ENCODE peak calls at places on chromosomes 4 and X, in four cellular contexts. I, B, O and R are unnamed samples.

GRCh38 chr4:174317531-174317930 is 33.8 kb downstream of the CEP44 start:
- DNase-seq in I (no peak), B (no peak), O (peak), R (no peak)

GRCh38 chrX:13357925-13358324 is 38.1 kb upstream of the ATXN3L start:
- DNase-seq in I (no peak), O (peak), B (no peak), R (peak)

GRCh38 chr4:85741921-85742591 is 267.1 kb downstream of the ARHGAP24 start:
- DNase-seq in O (no peak), I (no peak), B (peak), R (no peak)

GRCh38 chrX:127943570-127943969 is 108.6 kb downstream of the ACTRT1 start:
- DNase-seq in I (no peak), O (no peak), B (no peak), R (no peak)

GRCh38 chr4:184536070-184536880 is 61.9 kb upstream of the IRF2 start:
- DNase-seq in B (no peak), I (no peak), O (no peak), R (no peak)

GRCh38 chr4:3416270-3416669 is 25.5 kb upstream of the HGFAC start:
- DNase-seq in I (no peak), B (no peak), O (no peak), R (no peak)

GRCh38 chr4:83150563-83151330 is 36.2 kb upstream of the PLAC8 start:
- DNase-seq in B (no peak), O (no peak), I (no peak), R (peak)

GRCh38 chr4:141464366-141464765 is 172.0 kb upstream of the IL15 start:
- DNase-seq in I (no peak), B (no peak), O (no peak), R (no peak)

GRCh38 chrX:119734897-119735339 is 23.5 kb upstream of the SOWAHD start:
- DNase-seq in I (no peak), B (peak), O (no peak), R (no peak)

GRCh38 chrX:155632424-155633100 is 19.8 kb upstream of the TMLHE start:
- DNase-seq in O (peak), B (no peak), I (no peak), R (no peak)

GRCh38 chr4:131370846-131371245 is 1778.2 kb upstream of the PCDH10 start:
- DNase-seq in B (no peak), I (no peak), O (no peak), R (peak)

GRCh38 chr4:53646792-53647191 is 55.5 kb upstream of the LNX1 start:
- DNase-seq in I (no peak), O (no peak), B (no peak), R (no peak)

GRCh38 chr4:85637778-85638177 is 162.8 kb downstream of the ARHGAP24 start:
- DNase-seq in B (no peak), I (no peak), O (no peak), R (no peak)

GRCh38 chr4:60450054-60450453 is 750.1 kb upstream of the ADGRL3 start:
- DNase-seq in O (no peak), B (no peak), I (no peak), R (no peak)

GRCh38 chrX:142702749-142703148 is 323.0 kb upstream of the SPANXN4 start:
- DNase-seq in B (no peak), O (no peak), I (no peak), R (no peak)

GRCh38 chr4:56880572-56880971 is 27.1 kb upstream of the REST start:
- DNase-seq in B (no peak), I (no peak), O (no peak), R (no peak)

GRCh38 chrX:100070334-100070849 is 339.7 kb downstream of the PCDH19 start:
- DNase-seq in O (no peak), B (no peak), I (no peak), R (no peak)

GRCh38 chrX:11580789-11581188 is 84.9 kb downstream of the ARHGAP6 start:
- DNase-seq in I (no peak), B (no peak), O (no peak), R (no peak)

GRCh38 chr4:128812360-128812958 is 3.0 kb downstream of the JADE1 start:
- DNase-seq in O (peak), I (peak), B (no peak), R (peak)

GRCh38 chr4:575281-576141 is 584 bp downstream of the TMEM271 start:
- DNase-seq in O (peak), B (peak), I (no peak), R (peak)

GRCh38 chr4:133759428-133759827 is 442.2 kb downstream of the PABPC4L start:
- DNase-seq in O (no peak), I (no peak), B (no peak), R (no peak)

GRCh38 chr4:21726255-21726815 is 222.2 kb downstream of the KCNIP4 start:
- DNase-seq in B (no peak), I (no peak), O (no peak), R (no peak)

GRCh38 chrX:70289793-70290770 is at the start of the genes KIF4A and PDZD11:
- DNase-seq in I (peak), O (peak), B (peak), R (peak)

GRCh38 chr4:168503652-168504362 is 7.0 kb downstream of the PALLD start:
- DNase-seq in O (no peak), I (no peak), B (no peak), R (no peak)

GRCh38 chr4:181670506-181670905 is 572.7 kb upstream of the TENM3 start:
- DNase-seq in I (no peak), B (no peak), O (no peak), R (no peak)

GRCh38 chrX:15761564-15762191 is 23.6 kb downstream of the CA5B start:
- DNase-seq in O (peak), B (no peak), I (peak), R (peak)

GRCh38 chrX:23052324-23052723 is 52.6 kb downstream of the DDX53 start:
- DNase-seq in B (no peak), O (no peak), I (no peak), R (no peak)

GRCh38 chrX:17655232-17656034 is 81.9 kb upstream of the SCML1 start:
- DNase-seq in I (no peak), B (peak), O (peak), R (no peak)

GRCh38 chr4:95889662-95890061 is 49.8 kb downstream of the PDHA2 start:
- DNase-seq in I (no peak), O (no peak), B (no peak), R (no peak)

GRCh38 chr4:39660045-39660444 is 21.4 kb upstream of the SMIM14 start:
- DNase-seq in O (no peak), B (no peak), I (no peak), R (no peak)

GRCh38 chr4:173879286-173879908 is 349.4 kb upstream of the HAND2 start:
- DNase-seq in I (no peak), O (no peak), B (no peak), R (no peak)

GRCh38 chrX:103520391-103520790 is 1.1 kb upstream of the RAB40A start:
- DNase-seq in I (no peak), O (peak), B (no peak), R (no peak)

GRCh38 chr4:169014581-169014980 is 4.5 kb upstream of the CBR4 start:
- DNase-seq in O (no peak), B (no peak), I (peak), R (peak)

GRCh38 chr4:84690481-84690880 is 107.6 kb downstream of the CDS1 start:
- DNase-seq in B (no peak), O (peak), I (no peak), R (no peak)

GRCh38 chr4:8391972-8392371 is 48.6 kb downstream of the ACOX3 start:
- DNase-seq in B (peak), O (peak), I (no peak), R (no peak)

GRCh38 chrX:138128025-138128671 is 562.2 kb downstream of the ZIC3 start:
- DNase-seq in B (no peak), I (peak), O (peak), R (peak)

GRCh38 chr4:26204911-26205368 is 115.9 kb upstream of the RBPJ start:
- DNase-seq in O (no peak), I (no peak), B (peak), R (no peak)

GRCh38 chrX:46547857-46548256 is 2.6 kb upstream of the ZNF674 start:
- DNase-seq in B (no peak), I (peak), O (peak), R (peak)

GRCh38 chr4:111542056-111542455 is 603.2 kb upstream of the FAM241A start:
- DNase-seq in O (peak), I (no peak), B (no peak), R (no peak)
- TF ChIP-seq CTCF in O (no peak), I (no peak), B (no peak), R (no peak)

DNA sequence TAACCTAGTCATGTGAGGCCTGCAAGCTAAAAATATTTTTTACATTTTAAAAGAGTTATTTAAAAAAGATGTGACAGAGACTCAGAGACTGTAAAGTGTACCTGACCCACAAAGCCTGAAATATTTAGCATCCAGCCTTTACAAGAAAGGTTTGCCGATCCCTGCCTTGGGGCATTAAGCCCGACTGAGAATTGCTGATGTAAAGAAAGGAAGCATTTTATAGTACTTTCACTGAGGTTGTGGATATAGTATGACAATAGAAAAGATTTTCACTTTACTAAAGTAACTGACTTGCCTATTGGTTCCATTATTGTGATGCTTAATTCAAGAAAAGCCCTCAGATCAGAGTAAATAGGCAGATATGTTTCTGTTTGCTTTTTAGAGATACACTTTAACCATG is 17.0 kb downstream of the STK26 start:
- DNase-seq in O (no peak), B (no peak), I (no peak), R (no peak)
- H3K27ac ChIP-seq in O (no peak), B (no peak), I (no peak), R (no peak)

DNA sequence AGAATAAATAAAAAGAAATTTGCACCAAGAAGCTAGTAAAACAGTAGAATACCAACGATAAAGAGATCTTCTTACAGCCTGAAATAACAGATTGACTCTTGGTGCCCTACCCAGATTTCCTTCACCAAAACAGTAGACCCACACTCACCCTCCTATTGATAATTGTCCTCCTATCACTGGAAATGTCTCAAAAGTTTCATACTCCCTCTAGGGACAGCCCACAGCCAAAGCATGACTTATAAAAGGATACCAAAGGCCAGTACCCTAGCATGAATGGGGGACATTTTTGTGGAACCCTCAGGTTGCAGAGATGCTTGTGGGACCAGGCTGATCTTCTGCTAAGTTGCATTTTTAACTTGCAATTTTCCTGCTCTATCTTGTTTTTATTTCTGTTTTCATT is 104.1 kb downstream of the INPP4B start:
- DNase-seq in B (no peak), I (no peak), O (no peak), R (no peak)
- TF ChIP-seq CTCF in B (no peak), I (no peak), O (no peak), R (no peak)

GRCh38 chr4:127469575-127470289 is 163.0 kb upstream of the INTU start:
- DNase-seq in O (no peak), I (no peak), B (no peak), R (no peak)

GRCh38 chr4:127470290-127470809 is 162.4 kb upstream of the INTU start:
- DNase-seq in B (no peak), O (no peak), I (no peak), R (no peak)
- H3K27ac ChIP-seq in B (no peak), O (no peak), I (no peak), R (no peak)

GRCh38 chrX:150688911-150689451 is 4.2 kb upstream of the MTMR1 start:
- DNase-seq in I (peak), O (peak), B (no peak), R (peak)

GRCh38 chrX:150680974-150681373 is 12.2 kb upstream of the MTMR1 start:
- DNase-seq in O (peak), B (no peak), I (peak), R (peak)

GRCh38 chrX:150683112-150683511 is 10.1 kb upstream of the MTMR1 start:
- DNase-seq in B (no peak), O (no peak), I (no peak), R (no peak)

GRCh38 chrX:150683536-150684146 is 9.6 kb upstream of the MTMR1 start:
- DNase-seq in O (peak), B (no peak), I (peak), R (peak)
- TF ChIP-seq CTCF in O (peak), B (peak), I (peak), R (peak)

GRCh38 chr4:124883642-124884041 is 171.1 kb upstream of the ANKRD50 start:
- DNase-seq in I (no peak), B (no peak), O (peak), R (no peak)

GRCh38 chr4:124890522-124890921 is 178.0 kb upstream of the ANKRD50 start:
- DNase-seq in B (no peak), O (peak), I (no peak), R (no peak)

GRCh38 chr4:124884316-124884715 is 171.8 kb upstream of the ANKRD50 start:
- DNase-seq in I (no peak), B (no peak), O (no peak), R (no peak)

DNA sequence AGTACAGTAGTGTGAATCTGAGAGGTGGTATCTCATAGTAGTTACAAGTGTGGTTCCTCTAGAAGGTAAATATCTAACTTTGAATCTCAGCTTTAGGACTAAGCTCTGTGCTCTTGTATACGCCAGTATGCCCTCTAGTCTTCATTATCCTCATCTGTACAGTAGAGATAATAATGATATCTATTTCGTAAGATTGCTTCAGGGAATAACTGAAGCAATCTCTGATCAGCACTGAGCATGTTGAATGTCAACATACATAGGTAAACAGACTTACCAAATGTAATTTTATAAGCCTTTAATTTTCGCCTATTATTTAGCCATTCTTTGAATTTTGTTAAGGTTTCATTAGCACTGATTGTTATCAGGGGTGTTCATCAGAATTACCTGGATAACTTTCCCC is 175.2 kb upstream of the ANKRD50 start:
- DNase-seq in B (no peak), O (no peak), I (no peak), R (no peak)
- H3K27ac ChIP-seq in B (no peak), O (no peak), I (no peak), R (no peak)